ENCODE peak calls at places on chromosomes 5 and 9, in seven cellular contexts. M, D, K, R, E, G and J are unnamed samples.

GRCh38 chr9:35774907-35775635 is 16.3 kb upstream of the NPR2 start:
- DNase-seq in M (no peak), D (no peak), K (no peak), R (no peak), E (no peak), G (no peak), J (peak; percentile 41)

GRCh38 chr5:17156463-17156862 is 61.0 kb upstream of the BASP1 start:
- DNase-seq in M (no peak), D (no peak), K (no peak), R (no peak), E (peak; percentile 17), G (no peak), J (no peak)

GRCh38 chr9:752681-753200 is 88.8 kb upstream of the DMRT1 start:
- DNase-seq in M (no peak), D (no peak), K (no peak), R (peak; percentile 85), E (peak; percentile 59), G (no peak), J (no peak)

GRCh38 chr9:69916950-69917349 is 96.3 kb downstream of the CFAP95 start:
- DNase-seq in M (no peak), D (no peak), K (no peak), R (peak; percentile 19), E (no peak), G (no peak), J (no peak)

GRCh38 chr5:172383231-172383802 is 71.0 kb downstream of the SH3PXD2B start:
- DNase-seq in M (no peak), D (no peak), K (no peak), R (no peak), E (peak; percentile 72), G (no peak), J (no peak)

GRCh38 chr5:1298723-1299510 is 4.0 kb upstream of the TERT start:
- DNase-seq in M (no peak), D (no peak), K (no peak), R (no peak), E (no peak), G (peak; percentile 59), J (no peak)

GRCh38 chr9:78132688-78133033 is 101.0 kb upstream of the GNAQ start:
- DNase-seq in M (no peak), D (no peak), K (no peak), R (peak; percentile 28), E (peak; percentile 6), G (no peak), J (peak; percentile 43)

GRCh38 chr9:2469681-2470141 is 151.9 kb upstream of the VLDLR start:
- DNase-seq in M (peak; percentile 6), D (peak; percentile 81), K (no peak), R (peak; percentile 62), E (peak; percentile 22), G (no peak), J (peak; percentile 14)

GRCh38 chr9:91781116-91781515 is 168.9 kb downstream of the ROR2 start:
- DNase-seq in M (no peak), D (no peak), K (no peak), R (no peak), E (no peak), G (no peak), J (no peak)

GRCh38 chr5:21701317-21701716 is 1151.8 kb downstream of the CDH12 start:
- DNase-seq in M (no peak), D (no peak), K (no peak), R (peak; percentile 7), E (peak; percentile 39), G (no peak), J (no peak)

GRCh38 chr9:129703667-129704355 is 38.4 kb downstream of the PRRX2 start:
- DNase-seq in M (no peak), D (no peak), K (no peak), R (no peak), E (no peak), G (no peak), J (no peak)

GRCh38 chr5:174459832-174460448 is 264.4 kb upstream of the MSX2 start:
- DNase-seq in M (no peak), D (no peak), K (no peak), R (peak; percentile 46), E (peak; percentile 35), G (no peak), J (no peak)

GRCh38 chr5:181199881-181200282 is 5.1 kb downstream of the TRIM7 start:
- DNase-seq in M (no peak), D (no peak), K (no peak), R (no peak), E (no peak), G (no peak), J (no peak)

GRCh38 chr5:124537136-124537919 is 209.1 kb downstream of the ZNF608 start:
- DNase-seq in M (no peak), D (no peak), K (no peak), R (peak; percentile 58), E (no peak), G (no peak), J (no peak)

GRCh38 chr5:97624861-97625260 is 441.8 kb upstream of the RIOK2 start:
- DNase-seq in M (no peak), D (no peak), K (no peak), R (no peak), E (no peak), G (no peak), J (no peak)

GRCh38 chr5:128579111-128579510 is 41.1 kb upstream of the FBN2 start:
- DNase-seq in M (no peak), D (no peak), K (no peak), R (no peak), E (peak; percentile 70), G (no peak), J (no peak)

GRCh38 chr9:21679432-21679831 is 123.0 kb upstream of the MTAP start:
- DNase-seq in M (no peak), D (no peak), K (no peak), R (no peak), E (no peak), G (no peak), J (no peak)

GRCh38 chr9:91734371-91734981 is 215.6 kb downstream of the ROR2 start:
- DNase-seq in M (peak; percentile 81), D (peak; percentile 69), K (peak; percentile 62), R (peak; percentile 18), E (peak; percentile 45), G (peak; percentile 72), J (peak; percentile 47)

GRCh38 chr5:134609232-134609851 is 23.3 kb downstream of the SAR1B start:
- DNase-seq in M (no peak), D (no peak), K (no peak), R (no peak), E (no peak), G (no peak), J (no peak)

GRCh38 chr9:120892748-120893584 is 16.0 kb upstream of the PHF19 start:
- DNase-seq in M (no peak), D (peak; percentile 88), K (no peak), R (peak; percentile 93), E (peak; percentile 71), G (peak; percentile 82), J (peak; percentile 97)

GRCh38 chr5:55234171-55234700 is 828 bp upstream of the CCNO start:
- DNase-seq in M (peak; percentile 23), D (peak; percentile 58), K (no peak), R (peak; percentile 64), E (peak; percentile 53), G (no peak), J (no peak)

GRCh38 chr9:113572076-113572861 is 108.7 kb downstream of the RGS3 start:
- DNase-seq in M (no peak), D (no peak), K (no peak), R (peak; percentile 54), E (no peak), G (peak; percentile 24), J (no peak)

GRCh38 chr9:37984672-37985611 is 81.0 kb upstream of the SLC25A51 start:
- DNase-seq in M (peak; percentile 41), D (no peak), K (no peak), R (peak; percentile 67), E (peak; percentile 78), G (peak; percentile 57), J (no peak)

GRCh38 chr5:61675015-61675692 is 343.1 kb downstream of the ZSWIM6 start:
- DNase-seq in M (no peak), D (no peak), K (no peak), R (peak; percentile 13), E (no peak), G (no peak), J (no peak)

GRCh38 chr9:90815183-90815943 is 13.7 kb downstream of the SYK start:
- DNase-seq in M (no peak), D (peak; percentile 89), K (no peak), R (peak; percentile 5), E (no peak), G (no peak), J (peak; percentile 85)

GRCh38 chr9:29144476-29144875 is 1571.2 kb upstream of the C9orf72 start:
- DNase-seq in M (no peak), D (no peak), K (no peak), R (peak; percentile 12), E (no peak), G (no peak), J (no peak)

GRCh38 chr9:93121316-93122241 is 12.5 kb downstream of the NINJ1 start:
- DNase-seq in M (no peak), D (no peak), K (no peak), R (no peak), E (no peak), G (peak; percentile 59), J (no peak)

GRCh38 chr5:38134750-38135330 is 123.5 kb upstream of the EGFLAM start:
- DNase-seq in M (no peak), D (no peak), K (no peak), R (no peak), E (no peak), G (no peak), J (no peak)

GRCh38 chr9:129712595-129713524 is 40.0 kb downstream of the PTGES start:
- DNase-seq in M (no peak), D (no peak), K (no peak), R (no peak), E (no peak), G (no peak), J (no peak)

GRCh38 chr5:37071901-37072581 is 177.1 kb downstream of the CPLANE1 start:
- DNase-seq in M (no peak), D (no peak), K (no peak), R (peak; percentile 25), E (peak; percentile 6), G (no peak), J (no peak)

GRCh38 chr9:121895836-121896544 is 197.1 kb downstream of the TTLL11 start:
- DNase-seq in M (no peak), D (no peak), K (no peak), R (peak; percentile 69), E (no peak), G (no peak), J (no peak)

GRCh38 chr5:140801494-140801841 is 611 bp downstream of the PCDHA3 start:
- DNase-seq in M (no peak), D (no peak), K (no peak), R (no peak), E (no peak), G (no peak), J (no peak)

GRCh38 chr5:53943938-53944337 is 366.4 kb downstream of the ARL15 start:
- DNase-seq in M (no peak), D (no peak), K (no peak), R (no peak), E (no peak), G (no peak), J (no peak)

GRCh38 chr5:173715607-173716006 is 99.2 kb upstream of the BOD1 start:
- DNase-seq in M (no peak), D (no peak), K (no peak), R (no peak), E (no peak), G (no peak), J (no peak)

GRCh38 chr5:123776761-123777160 is 264.8 kb downstream of the CSNK1G3 start:
- DNase-seq in M (no peak), D (no peak), K (no peak), R (peak; percentile 20), E (peak; percentile 9), G (no peak), J (no peak)

GRCh38 chr9:84278131-84278530 is 62.4 kb downstream of the SLC28A3 start:
- DNase-seq in M (no peak), D (no peak), K (no peak), R (peak; percentile 41), E (no peak), G (no peak), J (no peak)

GRCh38 chr9:18947772-18948391 is 85.1 kb downstream of the SAXO1 start:
- DNase-seq in M (peak; percentile 52), D (no peak), K (no peak), R (peak; percentile 5), E (no peak), G (no peak), J (no peak)

GRCh38 chr5:179287631-179288030 is 57.6 kb downstream of the ADAMTS2 start:
- DNase-seq in M (no peak), D (no peak), K (no peak), R (no peak), E (no peak), G (peak; percentile 54), J (no peak)